ENCODE peak calls at places on chromosomes 1 and 21, in four cellular contexts. A, L, X and S are unnamed samples.

GRCh38 chr1:154442006-154442740 is 37.0 kb downstream of the IL6R start:
- DNase-seq in A (no peak), L (peak; percentile 54), X (no peak), S (peak; percentile 30)

GRCh38 chr21:46110499-46111192 is 12.7 kb downstream of the COL6A2 start:
- DNase-seq in A (no peak), L (no peak), X (peak; percentile 78), S (peak; percentile 5)

GRCh38 chr1:81304187-81304586 is 496.5 kb upstream of the ADGRL2 start:
- DNase-seq in A (no peak), L (no peak), X (no peak), S (no peak)

GRCh38 chr1:21289700-21290545 is at the start of gene ECE1:
- DNase-seq in A (peak; percentile 47), L (peak; percentile 63), X (no peak), S (peak; percentile 50)

GRCh38 chr1:100671604-100672003 is 47.9 kb upstream of the VCAM1 start:
- DNase-seq in A (no peak), L (no peak), X (no peak), S (no peak)

GRCh38 chr1:233566886-233567285 is 47.0 kb upstream of the KCNK1 start:
- DNase-seq in A (no peak), L (no peak), X (no peak), S (no peak)

GRCh38 chr1:41615981-41616380 is 131.5 kb upstream of the EDN2 start:
- DNase-seq in A (no peak), L (no peak), X (no peak), S (no peak)

GRCh38 chr1:92446546-92446945 is 40.2 kb downstream of the GFI1 start:
- DNase-seq in A (no peak), L (no peak), X (no peak), S (no peak)

GRCh38 chr1:33986389-33987095 is 122.7 kb downstream of the HMGB4 start:
- DNase-seq in A (no peak), L (no peak), X (peak; percentile 87), S (no peak)

GRCh38 chr1:25689686-25690381 is 73.2 kb downstream of the MAN1C1 start:
- DNase-seq in A (no peak), L (no peak), X (peak; percentile 49), S (no peak)

GRCh38 chr1:116256875-116257823 is 115.9 kb upstream of the ATP1A1 start:
- DNase-seq in A (no peak), L (no peak), X (no peak), S (no peak)

GRCh38 chr1:56527548-56528302 is 51.6 kb downstream of the PLPP3 start:
- DNase-seq in A (no peak), L (peak; percentile 56), X (no peak), S (no peak)

GRCh38 chr1:150973826-150974579 is 632 bp downstream of the CERS2 start:
- DNase-seq in A (peak; percentile 29), L (peak; percentile 61), X (no peak), S (peak; percentile 34)